ENCODE peak calls at places on chromosomes 11 and 22, in ten cellular contexts. K, V, W, E, C, F, A, U, O and N are unnamed samples.

GRCh38 chr11:9774591-9775392 is 110.9 kb downstream of the SWAP70 start:
- DNase-seq in K (no peak), V (peak), W (no peak), E (no peak), C (no peak), F (no peak), A (no peak), U (no peak), O (no peak), N (no peak)

GRCh38 chr11:87142594-87142993 is 104.9 kb downstream of the TMEM135 start:
- DNase-seq in K (no peak), V (no peak), W (no peak), E (no peak), C (no peak), F (no peak), A (no peak), U (no peak), O (no peak), N (no peak)

GRCh38 chr11:46736615-46737014 is 17.6 kb downstream of the F2 start:
- DNase-seq in K (no peak), V (no peak), W (no peak), E (no peak), C (no peak), F (no peak), A (no peak), U (no peak), O (no peak), N (no peak)

GRCh38 chr22:25002241-25002985 is 49.9 kb downstream of the KIAA1671 start:
- DNase-seq in K (no peak), V (no peak), W (peak), E (peak), C (no peak), F (no peak), A (no peak), U (no peak), O (no peak), N (no peak)

GRCh38 chr11:71325418-71326327 is 73.3 kb upstream of the SHANK2 start:
- DNase-seq in K (no peak), V (no peak), W (peak), E (no peak), C (no peak), F (no peak), A (no peak), U (no peak), O (no peak), N (no peak)

GRCh38 chr22:20159088-20159487 is 8.2 kb upstream of the CCDC188 start:
- DNase-seq in K (no peak), V (no peak), W (no peak), E (no peak), C (peak), F (no peak), A (no peak), U (no peak), O (no peak), N (no peak)

GRCh38 chr11:40514124-40514523 is 945.3 kb downstream of the LRRC4C start:
- DNase-seq in K (no peak), V (peak), W (no peak), E (no peak), C (no peak), F (no peak), A (no peak), U (no peak), O (no peak), N (no peak)

GRCh38 chr11:96008161-96008560 is 84.3 kb upstream of the MTMR2 start:
- DNase-seq in K (no peak), V (peak), W (no peak), E (no peak), C (no peak), F (no peak), A (no peak), U (no peak), O (no peak), N (no peak)

GRCh38 chr22:27996529-27996925 is 77.5 kb upstream of the PITPNB start:
- DNase-seq in K (no peak), V (no peak), W (no peak), E (no peak), C (peak), F (no peak), A (no peak), U (no peak), O (no peak), N (no peak)